ENCODE peak calls at places on chromosomes 7 and 10, in seven cellular contexts. D is tibial nerve, P is AG04449, C is GM23338, R is fibroblast of mammary gland, L is Peyer's patch, W is AG04450. G is an unnamed sample.

GRCh38 chr10:69721690-69722310 is 79.9 kb upstream of the COL13A1 start:
- DNase-seq in L (no peak), W (no peak), C (peak; percentile 55), D (no peak), R (no peak), P (no peak), G (no peak)

GRCh38 chr10:44416021-44416758 is 31.3 kb upstream of the CXCL12 start:
- DNase-seq in D (peak; percentile 14), P (no peak), R (peak; percentile 19), W (no peak), L (peak; percentile 34), C (no peak), G (no peak)

GRCh38 chr10:13458107-13458761 is 70.6 kb downstream of the BEND7 start:
- DNase-seq in R (peak; percentile 22), C (no peak), P (no peak), D (no peak), W (no peak), L (no peak), G (no peak)

GRCh38 chr7:129502708-129503685 is 666 bp downstream of the SMKR1 start:
- DNase-seq in W (no peak), C (peak; percentile 69), P (no peak), L (no peak), R (no peak), D (no peak), G (no peak)

GRCh38 chr7:7201583-7202374 is 19.4 kb downstream of the C1GALT1 start:
- DNase-seq in D (no peak), L (peak; percentile 80), C (peak; percentile 84), W (no peak), R (no peak), P (no peak), G (peak; percentile 49)

GRCh38 chr7:44935583-44935982 is 43.2 kb downstream of the MYO1G start:
- DNase-seq in R (no peak), L (no peak), W (no peak), D (no peak), C (no peak), P (no peak), G (no peak)

GRCh38 chr10:123781956-123782500 is 109.6 kb downstream of the CPXM2 start:
- DNase-seq in R (no peak), P (no peak), L (no peak), W (no peak), C (peak; percentile 18), D (no peak), G (no peak)

GRCh38 chr7:75776295-75776971 is 4.4 kb upstream of the CCL26 start:
- DNase-seq in C (no peak), P (peak; percentile 77), D (no peak), R (peak; percentile 95), W (peak; percentile 57), L (no peak), G (peak; percentile 47)

GRCh38 chr7:24972991-24973390 is 7.0 kb downstream of the OSBPL3 start:
- DNase-seq in C (no peak), R (peak; percentile 77), W (peak; percentile 54), D (no peak), L (no peak), P (no peak), G (no peak)
- H3K4me3 ChIP-seq in C (no peak overlapping the region), R (no peak overlapping the region), W (no peak overlapping the region), D (no peak overlapping the region), L (no peak overlapping the region), P (no peak overlapping the region), G (no peak overlapping the region)

DNA sequence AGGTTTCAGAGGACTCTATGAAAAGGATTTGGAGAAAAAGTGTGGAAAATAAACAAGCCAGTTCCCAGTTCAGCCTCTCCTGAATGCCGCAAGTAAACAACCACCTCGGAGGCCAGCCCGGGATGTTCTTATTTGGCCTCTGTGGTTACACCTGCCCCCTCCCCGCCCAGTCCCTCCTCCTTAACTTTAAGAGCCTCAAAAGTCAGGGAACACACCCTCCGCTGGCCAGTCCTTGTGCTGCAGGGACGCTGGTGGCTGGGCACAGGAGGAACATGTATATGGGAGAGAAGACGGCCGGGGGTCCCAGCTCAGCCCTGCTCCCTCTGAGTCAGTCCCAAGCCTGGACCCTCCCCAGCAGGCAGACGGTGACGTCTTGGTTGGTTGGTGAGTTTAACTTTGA is 6.1 kb downstream of the CHST3 start:
- DNase-seq in P (no peak), R (no peak), C (peak; percentile 89), D (peak; percentile 49), W (no peak), L (no peak), G (no peak)
- TF ChIP-seq CTCF in P (peak; percentile 24), R (peak; percentile 18), C (peak; percentile 58), D (peak; percentile 32), W (peak; percentile 25), L (no peak), G (no peak)

GRCh38 chr10:30207485-30208052 is 141.5 kb downstream of the MTPAP start:
- DNase-seq in D (no peak), P (no peak), C (peak; percentile 12), W (no peak), R (no peak), L (no peak), G (no peak)
- H3K4me3 ChIP-seq in D (no peak overlapping the region), P (no peak overlapping the region), C (no peak overlapping the region), W (no peak overlapping the region), R (no peak overlapping the region), L (no peak overlapping the region), G (no peak overlapping the region)

GRCh38 chr10:23516530-23516929 is 77.7 kb downstream of the OTUD1 start:
- DNase-seq in D (no peak), L (no peak), W (no peak), P (no peak), C (peak; percentile 71), R (peak; percentile 48), G (no peak)
- TF ChIP-seq CTCF in D (peak; percentile 47), L (no peak), W (peak; percentile 55), P (peak; percentile 50), C (peak; percentile 78), R (peak; percentile 63), G (peak; percentile 40)

GRCh38 chr7:2072798-2073197 is 159.9 kb downstream of the MAD1L1 start:
- DNase-seq in L (no peak), P (no peak), D (no peak), R (no peak), W (no peak), C (no peak), G (no peak)

GRCh38 chr7:2069472-2069860 is 163.3 kb downstream of the MAD1L1 start:
- DNase-seq in R (no peak), C (no peak), P (no peak), W (no peak), D (no peak), L (no peak), G (no peak)

GRCh38 chr7:2071133-2071832 is 161.5 kb downstream of the MAD1L1 start:
- DNase-seq in W (no peak), L (no peak), C (peak; percentile 45), P (no peak), R (no peak), D (no peak), G (no peak)

GRCh38 chr7:2070151-2070763 is 162.5 kb downstream of the MAD1L1 start:
- DNase-seq in C (no peak), R (no peak), L (no peak), W (no peak), P (no peak), D (no peak), G (no peak)

GRCh38 chr7:2072042-2072441 is 160.7 kb downstream of the MAD1L1 start:
- DNase-seq in W (no peak), L (peak; percentile 53), P (no peak), R (no peak), C (no peak), D (no peak), G (peak; percentile 31)
- H3K4me3 ChIP-seq in W (no peak overlapping the region), L (no peak overlapping the region), P (no peak overlapping the region), R (no peak overlapping the region), C (no peak overlapping the region), D (no peak overlapping the region), G (no peak overlapping the region)

GRCh38 chr7:137287651-137288258 is 55.8 kb downstream of the PTN start:
- DNase-seq in C (peak; percentile 64), W (no peak), D (no peak), L (no peak), P (no peak), R (peak; percentile 16), G (no peak)
- TF ChIP-seq CTCF in C (no peak), W (peak; percentile 42), D (peak; percentile 29), L (no peak), P (peak; percentile 5), R (peak; percentile 41), G (peak; percentile 19)

DNA sequence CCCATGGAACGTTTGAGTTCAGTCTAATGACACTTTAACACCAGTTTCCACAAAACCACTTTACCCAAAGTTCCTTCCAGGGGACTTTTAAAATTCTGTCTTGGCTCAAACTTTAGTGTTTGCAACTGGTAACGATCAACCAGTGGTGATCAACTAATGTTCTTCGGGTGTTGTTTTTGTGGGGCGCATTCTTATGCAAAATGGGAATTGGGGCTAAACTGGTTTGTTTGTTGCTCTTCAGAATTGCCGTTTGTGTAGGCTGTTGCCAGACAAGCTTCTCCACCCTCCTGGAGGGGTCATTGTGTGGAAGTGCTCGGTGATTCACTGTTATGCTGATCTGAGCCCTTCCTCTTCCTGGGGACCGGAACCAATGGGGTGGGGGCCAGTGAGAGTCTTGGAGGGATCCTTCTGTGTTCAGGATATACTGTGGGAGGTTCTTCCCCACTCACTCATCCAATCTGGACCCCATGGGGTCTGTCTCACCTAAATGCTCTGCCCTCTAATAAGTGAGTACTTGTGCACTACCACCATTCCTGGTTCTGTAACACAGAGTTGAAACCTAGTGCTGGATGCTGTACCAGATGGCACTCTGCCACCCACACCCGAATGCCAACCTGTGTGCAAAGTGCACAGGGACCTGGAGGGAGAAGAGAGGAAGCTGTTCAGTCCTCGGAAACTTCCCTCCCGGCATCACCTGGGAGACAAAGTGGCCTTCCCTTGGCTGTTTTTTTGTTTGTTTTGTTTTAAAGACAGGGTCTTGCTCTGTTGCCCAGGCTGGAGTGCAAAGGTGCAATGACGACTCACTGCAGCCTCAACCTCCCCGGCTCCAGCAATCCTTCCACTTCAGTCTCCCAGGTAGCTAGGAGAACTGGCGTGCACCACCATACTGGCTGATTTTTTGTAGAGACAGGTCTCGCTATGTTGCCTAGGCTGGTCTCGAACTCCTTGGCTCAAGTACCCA is 2.1 kb downstream of the NFE2L3 start:
- DNase-seq in P (no peak), D (peak; percentile 25), L (peak; percentile 82), C (peak; percentile 93), W (no peak), R (no peak), G (no peak)
- H3K4me3 ChIP-seq in P (no peak overlapping the region), D (no peak overlapping the region), L (peak overlapping the region; percentile 74), C (peak overlapping the region; percentile 51), W (peak overlapping the region; percentile 69), R (no peak overlapping the region), G (peak overlapping the region; percentile 78)

G was measured in GM12864.